ENCODE peak calls at places on chromosomes 11 and 22, in five cellular contexts. V is PC-9; L is CD4-positive, CD25-positive, alpha-beta regulatory T cell; M is transverse colon; Y is cardiac muscle cell. R is an unnamed sample. For H3K4me1, the result is how much of the 10 kb centered on the place peaks cover.

GRCh38 chr11:111841370-111842053 is 29.9 kb downstream of the ALG9 start:
- DNase-seq in V (peak), L (peak), M (peak), Y (peak), R (peak)

GRCh38 chr22:39574779-39575551 is 4.4 kb downstream of the CACNA1I start:
- DNase-seq in V (peak), L (no peak), M (no peak), Y (peak), R (peak)

GRCh38 chr11:61293869-61294716 is 1.0 kb downstream of the VWCE start:
- DNase-seq in V (peak), L (no peak), M (peak), Y (peak), R (no peak)

GRCh38 chr11:60345489-60345888 is 18.4 kb downstream of the MS4A6E start:
- DNase-seq in V (no peak), L (no peak), M (peak), Y (peak), R (no peak)

GRCh38 chr22:40279017-40279416 is 67.3 kb upstream of the ADSL start:
- DNase-seq in V (no peak), L (no peak), M (no peak), Y (no peak), R (no peak)

GRCh38 chr11:104704888-104705287 is 193.4 kb downstream of the CASP12 start:
- DNase-seq in V (no peak), L (no peak), M (no peak), Y (no peak), R (no peak)

GRCh38 chr22:48303360-48303725 is 1524.3 kb downstream of the BRD1 start:
- DNase-seq in V (no peak), L (no peak), M (no peak), Y (no peak), R (no peak)

GRCh38 chr11:117837791-117838190 is 13.2 kb upstream of the FXYD2 start:
- DNase-seq in V (no peak), L (no peak), M (peak), Y (no peak), R (no peak)

GRCh38 chr22:40637181-40638150 is 947 bp upstream of the MRTFA start:
- DNase-seq in V (no peak), L (peak), M (peak), Y (no peak), R (no peak)

GRCh38 chr11:66668653-66669430 is 8.8 kb downstream of the RBM4B start:
- DNase-seq in V (no peak), L (no peak), M (no peak), Y (no peak), R (no peak)

GRCh38 chr11:69157156-69157821 is 1.6 kb downstream of the SMIM38 start:
- DNase-seq in V (no peak), L (no peak), M (no peak), Y (peak), R (no peak)

GRCh38 chr22:42662114-42663021 is 13.2 kb upstream of the CYB5R3 start:
- DNase-seq in V (peak), L (peak), M (peak), Y (peak), R (no peak)

GRCh38 chr11:109401532-109401931 is 20.5 kb upstream of the C11orf87 start:
- DNase-seq in V (no peak), L (no peak), M (no peak), Y (no peak), R (no peak)

GRCh38 chr11:69863544-69864200 is 44.5 kb upstream of the FGF3 start:
- DNase-seq in V (no peak), L (no peak), M (no peak), Y (no peak), R (no peak)

GRCh38 chr11:110337570-110338193 is 41.3 kb upstream of the RDX start:
- DNase-seq in V (peak), L (no peak), M (no peak), Y (peak), R (peak)

GRCh38 chr11:112364962-112365481 is 104.4 kb upstream of the PLET1 start:
- DNase-seq in V (no peak), L (no peak), M (peak), Y (peak), R (peak)

GRCh38 chr11:67160872-67161783 is 42.1 kb downstream of the KDM2A start:
- DNase-seq in V (no peak), L (no peak), M (no peak), Y (no peak), R (no peak)

GRCh38 chr11:47538741-47539575 is 14.0 kb downstream of the CELF1 start:
- DNase-seq in V (no peak), L (no peak), M (no peak), Y (no peak), R (no peak)
- H3K27ac ChIP-seq in V (peak), L (no peak), M (no peak), Y (no peak), R (peak)

DNA sequence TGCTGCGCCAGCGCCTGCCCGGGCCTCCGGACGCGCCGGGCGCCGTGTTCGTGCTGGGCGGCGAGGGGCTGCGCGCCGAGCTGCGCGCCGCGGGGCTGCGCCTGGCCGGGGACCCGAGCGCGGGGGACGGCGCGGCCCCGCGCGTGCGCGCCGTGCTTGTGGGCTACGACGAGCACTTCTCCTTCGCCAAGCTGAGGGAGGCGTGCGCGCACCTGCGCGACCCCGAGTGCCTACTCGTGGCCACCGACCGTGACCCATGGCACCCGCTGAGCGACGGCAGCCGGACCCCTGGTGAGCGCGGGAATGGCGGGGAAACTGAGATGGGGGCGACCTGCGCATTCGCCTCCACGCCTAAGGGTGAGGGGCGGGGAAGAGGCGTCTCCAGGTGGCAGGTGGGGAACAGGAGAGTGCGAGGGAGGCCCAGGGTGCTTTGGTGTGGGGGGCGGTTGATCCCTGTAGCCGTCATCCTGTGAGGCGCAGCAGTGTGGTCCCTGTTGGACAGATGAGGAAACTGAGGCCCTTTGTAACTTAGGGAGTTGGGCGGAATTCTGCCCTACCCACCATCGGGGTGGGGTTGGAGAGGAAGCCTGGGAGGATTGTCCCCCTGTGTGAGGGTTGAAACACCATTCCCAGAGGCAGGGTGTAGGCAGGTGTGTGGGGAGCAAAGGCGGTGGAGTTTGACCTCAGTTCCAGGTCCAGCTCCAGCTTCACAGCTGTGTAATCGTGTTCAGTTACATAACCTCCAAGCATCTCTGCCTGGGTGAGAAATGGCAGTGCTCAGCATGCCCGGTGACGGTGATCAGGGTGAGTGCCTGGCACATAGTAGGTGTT is 758 bp downstream of the PDXP start:
- DNase-seq in V (no peak), L (no peak), M (peak), Y (no peak), R (no peak)
- H3K4me1 ChIP-seq in V (under half), L (under half), M (half or more), Y (under half), R (under half)

DNA sequence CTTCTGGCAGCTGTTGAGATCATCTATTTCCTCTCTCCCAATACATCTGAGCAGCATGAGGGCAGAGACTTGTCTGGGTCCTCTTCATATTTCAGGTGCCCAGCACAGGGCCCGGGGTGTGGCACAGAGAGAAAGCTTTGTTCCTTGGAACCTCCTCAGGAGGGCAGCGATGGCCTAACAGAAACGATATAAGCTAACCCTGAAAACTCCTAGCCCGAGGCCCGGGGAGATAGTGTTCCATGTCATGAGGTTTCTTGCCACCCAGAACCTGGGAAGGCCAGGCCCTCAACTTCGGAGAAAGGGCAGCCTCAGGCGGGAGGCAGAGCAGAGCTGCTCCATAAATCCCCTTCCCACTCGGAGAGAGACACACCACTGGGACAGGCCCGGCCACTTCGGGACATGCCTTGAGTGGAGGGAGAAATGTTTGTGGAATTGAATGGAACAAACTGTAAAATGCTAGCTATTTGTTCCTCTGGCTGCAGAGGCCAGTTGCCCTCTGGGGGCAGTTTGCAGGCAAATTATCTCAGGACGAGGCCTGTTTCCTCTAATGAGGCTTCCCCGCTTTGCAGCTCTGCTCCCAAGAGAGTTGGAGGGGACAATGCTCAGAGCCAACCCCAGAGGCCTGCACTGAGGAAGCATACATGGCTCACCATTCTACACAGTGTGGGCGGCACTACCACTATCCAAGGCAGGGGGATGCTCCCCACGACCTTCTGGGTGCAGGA is 11.6 kb downstream of the ARRB1 start:
- DNase-seq in V (no peak), L (no peak), M (no peak), Y (no peak), R (no peak)
- H3K27ac ChIP-seq in V (peak), L (peak), M (peak), Y (peak), R (no peak)

GRCh38 chr11:65473275-65473860 is 25.5 kb upstream of the MALAT1 start:
- DNase-seq in V (no peak), L (no peak), M (no peak), Y (no peak), R (no peak)
- H3K4me1 ChIP-seq in V (half or more), L (under half), M (under half), Y (under half), R (under half)

GRCh38 chr11:64164392-64165312 is 1.3 kb downstream of the MACROD1 start:
- DNase-seq in V (peak), L (no peak), M (peak), Y (no peak), R (no peak)
- H3K27ac ChIP-seq in V (no peak), L (no peak), M (peak), Y (no peak), R (no peak)

GRCh38 chr22:18122254-18122554 is 11.6 kb downstream of the TUBA8 start:
- DNase-seq in V (no peak), L (no peak), M (no peak), Y (no peak), R (no peak)

GRCh38 chr22:18118345-18118915 is 7.8 kb downstream of the TUBA8 start:
- DNase-seq in V (no peak), L (no peak), M (no peak), Y (no peak), R (no peak)

GRCh38 chr22:18121436-18122253 is 11.0 kb downstream of the TUBA8 start:
- DNase-seq in V (no peak), L (no peak), M (no peak), Y (no peak), R (no peak)

GRCh38 chr22:18119409-18120110 is 9.0 kb downstream of the TUBA8 start:
- DNase-seq in V (no peak), L (no peak), M (no peak), Y (no peak), R (no peak)

GRCh38 chr22:18120941-18121340 is 10.3 kb downstream of the TUBA8 start:
- DNase-seq in V (no peak), L (no peak), M (no peak), Y (no peak), R (no peak)
- H3K4me1 ChIP-seq in V (under half), L (under half), M (under half), Y (under half), R (under half)

GRCh38 chr22:22818861-22819855 is 68.5 kb upstream of the IGLL5 start:
- DNase-seq in V (no peak), L (no peak), M (peak), Y (no peak), R (no peak)
- H3K27ac ChIP-seq in V (no peak), L (peak), M (peak), Y (no peak), R (no peak)

R was measured in keratinocyte.